ENCODE peak calls at places on chromosomes 7 and 10, in eight cellular contexts. T, P, W, N, E, J, C and S are unnamed samples. For H3K36me3, the result is how much of the 10 kb centered on the place peaks cover.

GRCh38 chr7:101173752-101174244 is 6.3 kb downstream of the NAT16 start:
- DNase-seq in T (peak), P (no peak), W (no peak), N (no peak), E (peak), J (peak), C (no peak), S (no peak)

GRCh38 chr10:78212134-78212785 is 178.6 kb downstream of the RPS24 start:
- DNase-seq in T (no peak), P (no peak), W (peak), N (no peak), E (no peak), J (no peak), C (no peak), S (no peak)

GRCh38 chr10:45152726-45153125 is 152.0 kb downstream of the ZNF22 start:
- DNase-seq in T (no peak), P (no peak), W (no peak), N (peak), E (no peak), J (no peak), C (no peak), S (no peak)

GRCh38 chr10:15487376-15487775 is 116.3 kb upstream of the FAM171A1 start:
- DNase-seq in T (no peak), P (no peak), W (no peak), N (no peak), E (no peak), J (no peak), C (no peak), S (no peak)

GRCh38 chr7:135368416-135369186 is 135.0 kb downstream of the STRA8 start:
- DNase-seq in T (no peak), P (no peak), W (no peak), N (no peak), E (no peak), J (no peak), C (no peak), S (no peak)

GRCh38 chr7:22943997-22944396 is 69.9 kb downstream of the HYCC1 start:
- DNase-seq in T (no peak), P (peak), W (no peak), N (peak), E (no peak), J (no peak), C (no peak), S (peak)

GRCh38 chr10:112658900-112659328 is 211.9 kb downstream of the VTI1A start:
- DNase-seq in T (no peak), P (peak), W (no peak), N (no peak), E (no peak), J (no peak), C (no peak), S (peak)

GRCh38 chr10:34031410-34031809 is 696.9 kb upstream of the NRP1 start:
- DNase-seq in T (no peak), P (peak), W (no peak), N (peak), E (no peak), J (no peak), C (no peak), S (no peak)

GRCh38 chr10:75466886-75467285 is 35.5 kb downstream of the LRMDA start:
- DNase-seq in T (no peak), P (no peak), W (no peak), N (no peak), E (no peak), J (no peak), C (no peak), S (no peak)

GRCh38 chr10:131868436-131868835 is 32.4 kb upstream of the PPP2R2D start:
- DNase-seq in T (no peak), P (no peak), W (no peak), N (no peak), E (no peak), J (no peak), C (no peak), S (no peak)

GRCh38 chr7:151592868-151593486 is 73.3 kb upstream of the RHEB start:
- DNase-seq in T (peak), P (peak), W (no peak), N (peak), E (no peak), J (no peak), C (no peak), S (peak)

GRCh38 chr10:103500481-103500880 is 7.0 kb downstream of the NEURL1 start:
- DNase-seq in T (no peak), P (no peak), W (no peak), N (no peak), E (no peak), J (peak), C (no peak), S (no peak)

GRCh38 chr7:12987238-12987637 is 299.8 kb downstream of the ARL4A start:
- DNase-seq in T (no peak), P (no peak), W (no peak), N (no peak), E (no peak), J (no peak), C (no peak), S (no peak)

GRCh38 chr7:138871065-138871464 is 73.1 kb upstream of the ATP6V0A4 start:
- DNase-seq in T (no peak), P (no peak), W (no peak), N (no peak), E (no peak), J (no peak), C (no peak), S (no peak)

GRCh38 chr10:74433993-74434392 is 283.0 kb downstream of the ADK start:
- DNase-seq in T (no peak), P (no peak), W (no peak), N (peak), E (no peak), J (no peak), C (no peak), S (no peak)

GRCh38 chr7:85695041-85695990 is 508.5 kb upstream of the SEMA3D start:
- DNase-seq in T (no peak), P (no peak), W (no peak), N (peak), E (no peak), J (no peak), C (no peak), S (no peak)

GRCh38 chr10:67923551-67923950 is 39.1 kb downstream of the SIRT1 start:
- DNase-seq in T (no peak), P (no peak), W (no peak), N (no peak), E (no peak), J (no peak), C (no peak), S (no peak)

GRCh38 chr7:14235056-14235455 is 245.6 kb upstream of the ETV1 start:
- DNase-seq in T (no peak), P (no peak), W (no peak), N (no peak), E (no peak), J (no peak), C (no peak), S (no peak)

GRCh38 chr10:3009341-3009740 is 58.0 kb upstream of the PFKP start:
- DNase-seq in T (no peak), P (no peak), W (no peak), N (no peak), E (no peak), J (no peak), C (no peak), S (no peak)

GRCh38 chr7:105141068-105141467 is 127.1 kb downstream of the KMT2E start:
- DNase-seq in T (peak), P (peak), W (peak), N (peak), E (no peak), J (peak), C (no peak), S (no peak)

GRCh38 chr7:134792968-134793367 is 13.5 kb downstream of the CALD1 start:
- DNase-seq in T (no peak), P (peak), W (no peak), N (no peak), E (no peak), J (no peak), C (no peak), S (no peak)

GRCh38 chr7:25847331-25848070 is 304.5 kb upstream of the NFE2L3 start:
- DNase-seq in T (peak), P (peak), W (no peak), N (peak), E (no peak), J (no peak), C (no peak), S (no peak)

GRCh38 chr7:105213619-105214018 is 175.1 kb downstream of the SRPK2 start:
- DNase-seq in T (no peak), P (no peak), W (no peak), N (no peak), E (no peak), J (no peak), C (no peak), S (no peak)

GRCh38 chr7:18535811-18536413 is 40.4 kb downstream of the HDAC9 start:
- DNase-seq in T (no peak), P (no peak), W (no peak), N (no peak), E (no peak), J (no peak), C (no peak), S (no peak)

GRCh38 chr10:25768167-25768566 is 165.9 kb upstream of the MYO3A start:
- DNase-seq in T (no peak), P (no peak), W (no peak), N (no peak), E (no peak), J (no peak), C (no peak), S (no peak)

GRCh38 chr10:132918617-132919373 is 23.6 kb downstream of the CFAP46 start:
- DNase-seq in T (no peak), P (no peak), W (no peak), N (no peak), E (no peak), J (no peak), C (no peak), S (no peak)

GRCh38 chr10:95183451-95184230 is 10.4 kb upstream of the ACSM6 start:
- DNase-seq in T (peak), P (peak), W (peak), N (peak), E (peak), J (peak), C (no peak), S (peak)

GRCh38 chr7:136698231-136698630 is 170.2 kb upstream of the CHRM2 start:
- DNase-seq in T (no peak), P (no peak), W (peak), N (no peak), E (no peak), J (no peak), C (no peak), S (no peak)

GRCh38 chr7:152924238-152924637 is 164.7 kb downstream of the ACTR3B start:
- DNase-seq in T (no peak), P (no peak), W (no peak), N (no peak), E (no peak), J (no peak), C (no peak), S (no peak)

GRCh38 chr7:815284-816216 is 16.7 kb upstream of the SUN1 start:
- DNase-seq in T (peak), P (no peak), W (peak), N (no peak), E (no peak), J (peak), C (no peak), S (no peak)

GRCh38 chr7:145036592-145037386 is 200.9 kb upstream of the TPK1 start:
- DNase-seq in T (peak), P (peak), W (peak), N (peak), E (no peak), J (peak), C (no peak), S (peak)

GRCh38 chr7:1378610-1379180 is 80.6 kb downstream of the MICALL2 start:
- DNase-seq in T (no peak), P (no peak), W (no peak), N (no peak), E (no peak), J (no peak), C (no peak), S (no peak)

GRCh38 chr10:110625356-110625894 is 18.7 kb upstream of the RBM20 start:
- DNase-seq in T (no peak), P (no peak), W (no peak), N (no peak), E (no peak), J (no peak), C (no peak), S (no peak)

GRCh38 chr7:151251926-151252835 is 3.7 kb upstream of the SMARCD3 start:
- DNase-seq in T (peak), P (peak), W (peak), N (peak), E (peak), J (peak), C (no peak), S (no peak)

GRCh38 chr7:5776894-5777645 is 4.4 kb downstream of the RNF216 start:
- DNase-seq in T (no peak), P (no peak), W (no peak), N (no peak), E (no peak), J (no peak), C (no peak), S (no peak)

GRCh38 chr10:96720422-96721206 is at the start of gene PIK3AP1:
- DNase-seq in T (no peak), P (no peak), W (peak), N (no peak), E (peak), J (peak), C (no peak), S (no peak)

GRCh38 chr7:46360255-46360654 is 439.2 kb upstream of the IGFBP3 start:
- DNase-seq in T (no peak), P (no peak), W (no peak), N (no peak), E (no peak), J (no peak), C (no peak), S (no peak)

GRCh38 chr7:151883872-151884271 is 7.0 kb upstream of the PRKAG2 start:
- DNase-seq in T (no peak), P (no peak), W (no peak), N (no peak), E (no peak), J (no peak), C (no peak), S (no peak)

GRCh38 chr10:86988501-86988900 is 20.2 kb downstream of the ADIRF start:
- DNase-seq in T (peak), P (no peak), W (no peak), N (no peak), E (no peak), J (no peak), C (no peak), S (no peak)

DNA sequence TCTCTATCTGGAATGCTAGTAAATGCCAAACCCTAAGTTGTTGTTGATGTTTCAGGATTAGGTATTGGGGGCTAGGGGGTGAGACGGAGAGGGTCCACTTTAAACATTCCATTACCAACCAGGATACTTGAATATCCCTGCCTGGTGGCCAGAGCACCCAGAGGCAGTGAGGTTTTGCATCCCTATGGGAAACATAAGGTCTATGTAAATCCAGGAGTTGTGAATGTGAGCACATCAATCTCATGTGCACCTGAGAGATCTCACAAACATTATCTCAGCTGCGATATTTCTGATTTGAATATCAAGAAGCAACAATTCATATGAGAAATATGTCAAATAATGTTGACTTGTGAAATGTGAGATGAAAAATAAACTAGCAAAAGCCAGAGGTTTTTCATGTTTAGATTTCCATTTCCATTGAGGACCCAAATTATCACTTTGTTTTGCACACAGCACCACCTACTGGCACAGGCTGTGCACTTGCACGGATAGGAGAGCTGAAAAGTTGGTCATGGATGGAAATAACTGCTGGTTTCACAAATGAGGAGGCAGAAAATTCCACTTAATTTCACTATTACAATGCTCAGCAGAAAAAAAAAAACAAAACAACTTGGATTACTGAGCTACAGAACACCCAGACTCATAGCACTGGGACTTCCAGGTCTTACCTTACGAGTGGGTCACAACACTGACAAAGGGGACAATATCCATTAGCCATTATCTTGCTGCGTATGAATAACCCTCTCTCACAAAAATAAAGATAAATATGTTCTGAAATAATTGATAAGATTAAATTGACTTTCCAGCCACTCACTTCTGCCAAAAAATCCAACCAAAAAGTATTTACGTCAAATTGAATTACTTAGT is 129.0 kb downstream of the PKD1L1 start:
- DNase-seq in T (peak), P (peak), W (peak), N (peak), E (peak), J (peak), C (no peak), S (peak)
- TF ChIP-seq CTCF in T (peak), P (peak), W (peak), N (peak), E (peak), J (peak), C (peak), S (peak)

GRCh38 chr7:43511769-43512515 is 71.0 kb upstream of the STK17A start:
- DNase-seq in T (no peak), P (no peak), W (no peak), N (no peak), E (no peak), J (no peak), C (no peak), S (no peak)
- H3K4me3 ChIP-seq in T (no peak), P (no peak), W (no peak), N (no peak), E (no peak), J (no peak), C (no peak), S (no peak)

GRCh38 chr7:29405891-29406290 is 157.7 kb upstream of the PRR15 start:
- DNase-seq in T (no peak), P (no peak), W (no peak), N (no peak), E (no peak), J (no peak), C (no peak), S (no peak)
- H3K36me3 ChIP-seq in T (under half), P (under half), W (under half), N (under half), E (under half), J (under half), C (under half), S (under half)

DNA sequence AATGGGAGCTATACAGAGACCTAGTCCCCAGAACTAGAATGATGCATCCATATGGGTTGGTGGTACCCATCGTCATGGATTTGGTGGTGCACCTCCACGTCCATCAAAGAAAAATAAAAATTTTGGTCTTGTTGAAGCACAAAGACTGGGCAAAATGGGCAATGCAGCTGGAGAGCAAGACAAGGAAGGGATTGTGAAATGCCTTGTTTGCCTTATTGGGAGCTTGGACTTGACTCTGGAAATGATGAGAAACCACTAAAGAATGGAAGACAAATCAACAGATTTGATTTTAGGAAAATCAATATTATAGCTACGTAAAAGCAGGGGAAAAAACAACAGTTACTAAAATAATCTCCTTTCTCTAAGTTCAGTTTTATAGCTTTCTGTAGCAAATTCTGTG is 150.9 kb downstream of the CPED1 start:
- DNase-seq in T (no peak), P (no peak), W (no peak), N (peak), E (no peak), J (no peak), C (no peak), S (no peak)
- TF ChIP-seq CTCF in T (no peak), P (no peak), W (no peak), N (no peak), E (no peak), J (no peak), C (no peak), S (no peak)

GRCh38 chr10:100519321-100520051 is at the start of gene SEC31B:
- DNase-seq in T (peak), P (no peak), W (peak), N (no peak), E (peak), J (peak), C (no peak), S (no peak)
- H3K4me3 ChIP-seq in T (no peak), P (peak), W (peak), N (peak), E (peak), J (peak), C (peak), S (peak)

DNA sequence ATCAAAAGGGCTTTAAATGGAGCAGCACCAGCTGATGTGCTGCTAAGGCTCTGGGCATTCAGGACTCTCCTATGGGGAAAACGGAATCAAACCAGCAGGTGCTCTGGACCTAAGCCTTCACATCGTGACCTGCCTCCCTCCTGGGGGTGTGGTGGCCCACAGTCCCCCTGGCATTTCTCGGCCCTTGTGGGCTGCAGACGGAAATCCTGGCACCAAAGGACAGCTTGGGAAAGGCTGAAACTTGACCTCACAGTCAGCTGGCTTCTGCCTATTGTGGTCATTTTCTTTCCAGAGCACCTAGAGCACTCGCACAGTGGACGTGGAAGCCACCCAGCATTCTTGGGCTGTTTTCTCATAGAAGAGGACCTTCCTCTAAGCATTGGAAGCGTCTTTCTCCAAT is 74.8 kb downstream of the TPST1 start:
- DNase-seq in T (no peak), P (no peak), W (no peak), N (no peak), E (no peak), J (no peak), C (no peak), S (no peak)
- H3K36me3 ChIP-seq in T (under half), P (under half), W (under half), N (under half), E (under half), J (under half), C (under half), S (under half)